ENCODE peak calls at places on chromosomes 7 and 10, in five cellular contexts. C, J, U, L and K are unnamed samples.

GRCh38 chr10:70682920-70683600 is 10.8 kb downstream of the ADAMTS14 start:
- DNase-seq in C (no peak), U (no peak), J (no peak), L (peak; percentile 59), K (no peak)

GRCh38 chr10:123102673-123103072 is 33.1 kb upstream of the HMX3 start:
- DNase-seq in J (no peak), C (no peak), L (no peak), U (no peak), K (no peak)

GRCh38 chr7:24574365-24574764 is 1.1 kb downstream of the PALS2 start:
- DNase-seq in C (no peak), J (no peak), L (peak; percentile 23), U (no peak), K (no peak)

GRCh38 chr7:140674356-140674800 is 1.6 kb downstream of the ADCK2 start:
- DNase-seq in L (no peak), C (no peak), J (peak; percentile 63), U (no peak), K (peak; percentile 17)

GRCh38 chr10:86060386-86061280 is 306.0 kb downstream of the GRID1 start:
- DNase-seq in U (no peak), C (no peak), L (no peak), J (no peak), K (no peak)

GRCh38 chr7:70788276-70788675 is 343.7 kb upstream of the GALNT17 start:
- DNase-seq in J (no peak), L (peak; percentile 51), U (no peak), C (no peak), K (no peak)

GRCh38 chr7:11127112-11127785 is 153.6 kb downstream of the PHF14 start:
- DNase-seq in J (no peak), L (no peak), U (no peak), C (no peak), K (no peak)

GRCh38 chr7:84251183-84251845 is 56.7 kb upstream of the SEMA3A start:
- DNase-seq in C (no peak), J (no peak), U (no peak), L (no peak), K (no peak)

GRCh38 chr10:80319725-80320290 is 30.4 kb upstream of the MAT1A start:
- DNase-seq in C (no peak), L (no peak), J (no peak), U (no peak), K (no peak)

GRCh38 chr7:90181485-90181884 is 27.2 kb downstream of the STEAP1 start:
- DNase-seq in L (no peak), U (no peak), C (no peak), J (no peak), K (no peak)

GRCh38 chr10:48625013-48625412 is 20.1 kb upstream of the ARHGAP22 start:
- DNase-seq in C (no peak), J (no peak), U (no peak), L (no peak), K (no peak)